ENCODE peak calls at places on chromosomes 12 and 14, in eight cellular contexts. G is fibroblast of lung; L is lung; E is right cardiac atrium; S is tibial artery; F is uterus; Q is CD8-positive, alpha-beta T cell; A is fibroblast of the aortic adventitia. V is an unnamed sample.

GRCh38 chr12:16165506-16165905 is 112.0 kb downstream of the SLC15A5 start:
- DNase-seq in Q (no peak), F (peak; percentile 28), E (peak; percentile 51), G (peak; percentile 36), A (peak; percentile 75), L (no peak), S (peak; percentile 66), V (no peak)

GRCh38 chr12:76549131-76549530 is 10.4 kb downstream of the OSBPL8 start:
- DNase-seq in F (no peak), Q (no peak), L (no peak), S (no peak), A (peak; percentile 17), G (peak; percentile 52), E (no peak), V (no peak)

GRCh38 chr12:19113464-19113863 is 16.1 kb upstream of the PLEKHA5 start:
- DNase-seq in S (no peak), L (no peak), E (no peak), G (no peak), F (no peak), A (no peak), Q (no peak), V (no peak)

GRCh38 chr14:59055439-59056045 is 132.9 kb upstream of the DAAM1 start:
- DNase-seq in A (peak; percentile 81), L (peak; percentile 33), Q (no peak), S (no peak), F (no peak), G (peak; percentile 39), E (no peak), V (no peak)

GRCh38 chr12:93127582-93128331 is 198.7 kb upstream of the EEA1 start:
- DNase-seq in S (peak; percentile 92), A (peak; percentile 88), Q (no peak), E (peak; percentile 69), F (peak; percentile 27), L (peak; percentile 81), G (peak; percentile 71), V (peak; percentile 63)

GRCh38 chr12:49673446-49674317 is 33.5 kb downstream of the FMNL3 start:
- DNase-seq in G (peak; percentile 97), Q (no peak), A (peak; percentile 96), E (peak; percentile 95), F (peak; percentile 93), L (peak; percentile 78), S (peak; percentile 97), V (peak; percentile 95)

GRCh38 chr12:78096909-78097597 is 266.4 kb downstream of the NAV3 start:
- DNase-seq in S (no peak), A (peak; percentile 75), F (no peak), E (no peak), L (no peak), G (peak; percentile 56), Q (no peak), V (peak; percentile 24)

GRCh38 chr12:57840701-57841100 is 5.8 kb downstream of the CTDSP2 start:
- DNase-seq in S (no peak), Q (no peak), F (no peak), A (peak; percentile 65), E (no peak), L (peak; percentile 56), G (peak; percentile 44), V (no peak)

GRCh38 chr12:51911788-51912711 is 4.7 kb downstream of the ACVRL1 start:
- DNase-seq in G (no peak), E (peak; percentile 77), F (no peak), A (peak; percentile 35), L (peak; percentile 56), Q (no peak), S (peak; percentile 72), V (peak; percentile 71)

GRCh38 chr12:48002179-48002601 is 2.1 kb downstream of the COL2A1 start:
- DNase-seq in G (peak; percentile 1), F (no peak), A (peak; percentile 5), Q (no peak), L (no peak), E (no peak), S (no peak), V (no peak)

DNA sequence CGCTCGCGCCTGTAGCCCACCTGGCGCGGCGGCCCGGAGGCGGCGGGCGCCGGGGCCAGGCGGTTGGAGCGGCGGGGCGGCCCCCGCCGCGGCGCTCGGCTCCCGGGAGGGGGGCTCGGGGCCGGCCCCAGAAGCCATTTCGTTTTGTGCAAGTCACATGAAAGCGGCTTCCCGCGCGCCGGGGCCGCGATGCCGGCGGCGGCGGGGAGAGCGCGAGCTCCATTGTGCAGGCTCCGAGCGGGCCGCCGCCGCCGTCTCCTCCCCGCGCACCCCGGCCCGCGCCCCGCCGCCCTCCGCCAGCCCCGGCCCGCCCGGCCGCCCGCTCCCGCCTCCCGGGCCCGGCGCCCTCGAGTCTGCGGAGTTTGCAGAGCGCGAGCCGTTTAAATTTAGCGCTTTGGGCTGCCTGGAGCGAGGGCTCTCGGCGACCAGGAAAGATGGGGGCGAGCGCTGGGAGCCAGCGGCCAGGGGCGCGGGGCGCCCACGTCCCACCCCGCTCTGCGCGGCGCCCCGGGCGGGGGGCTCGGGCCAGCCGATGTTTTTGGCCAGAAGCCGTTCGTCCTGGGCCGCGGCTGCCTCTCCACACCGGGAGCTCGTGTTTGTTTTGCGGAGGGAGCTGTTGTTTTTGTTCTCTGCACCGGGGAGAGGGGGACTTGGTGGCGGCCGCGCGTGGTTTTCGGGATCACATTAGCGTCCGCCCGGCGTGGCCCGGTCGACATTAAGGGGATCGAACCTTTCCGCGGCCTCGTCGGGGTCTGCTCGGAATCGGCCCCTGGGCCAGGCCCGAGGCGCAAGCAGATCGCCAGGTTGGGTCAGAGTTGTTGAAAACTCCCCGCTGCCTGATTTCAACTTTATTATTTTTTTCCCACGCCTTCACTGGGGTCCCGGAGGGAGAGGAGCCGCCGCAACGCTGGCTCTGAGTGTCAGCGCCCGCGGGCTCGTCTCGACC is 982 bp downstream of the BCL7A start:
- DNase-seq in S (peak; percentile 70), E (no peak), G (peak; percentile 25), A (no peak), L (no peak), Q (no peak), F (no peak), V (no peak)
- H3K4me3 ChIP-seq in S (peak overlapping the region; percentile 82), E (peak overlapping the region; percentile 90), G (peak overlapping the region; percentile 71), A (peak overlapping the region; percentile 68), L (peak overlapping the region; percentile 76), Q (peak overlapping the region; percentile 57), F (peak overlapping the region; percentile 39), V (peak overlapping the region; percentile 96)

GRCh38 chr14:102236026-102236425 is 68.9 kb downstream of the MOK start:
- DNase-seq in F (no peak), S (no peak), A (no peak), Q (no peak), E (no peak), L (no peak), G (no peak), V (peak; percentile 34)
- H3K4me3 ChIP-seq in F (no peak overlapping the region), S (no peak overlapping the region), A (no peak overlapping the region), Q (no peak overlapping the region), E (no peak overlapping the region), L (no peak overlapping the region), G (no peak overlapping the region), V (no peak overlapping the region)

GRCh38 chr14:31964490-31964889 is 112.6 kb upstream of the ARHGAP5 start:
- DNase-seq in G (no peak), S (no peak), A (no peak), Q (no peak), F (no peak), E (no peak), L (no peak), V (no peak)

GRCh38 chr14:31964979-31965734 is 111.9 kb upstream of the ARHGAP5 start:
- DNase-seq in S (no peak), E (no peak), L (no peak), G (peak; percentile 30), F (peak; percentile 25), A (no peak), Q (no peak), V (no peak)

GRCh38 chr14:31960039-31960438 is 117.1 kb upstream of the ARHGAP5 start:
- DNase-seq in L (no peak), E (no peak), S (no peak), G (peak; percentile 51), Q (no peak), A (no peak), F (no peak), V (no peak)

GRCh38 chr14:31962920-31963319 is 114.2 kb upstream of the ARHGAP5 start:
- DNase-seq in A (no peak), F (no peak), L (no peak), E (no peak), Q (no peak), G (no peak), S (no peak), V (no peak)

DNA sequence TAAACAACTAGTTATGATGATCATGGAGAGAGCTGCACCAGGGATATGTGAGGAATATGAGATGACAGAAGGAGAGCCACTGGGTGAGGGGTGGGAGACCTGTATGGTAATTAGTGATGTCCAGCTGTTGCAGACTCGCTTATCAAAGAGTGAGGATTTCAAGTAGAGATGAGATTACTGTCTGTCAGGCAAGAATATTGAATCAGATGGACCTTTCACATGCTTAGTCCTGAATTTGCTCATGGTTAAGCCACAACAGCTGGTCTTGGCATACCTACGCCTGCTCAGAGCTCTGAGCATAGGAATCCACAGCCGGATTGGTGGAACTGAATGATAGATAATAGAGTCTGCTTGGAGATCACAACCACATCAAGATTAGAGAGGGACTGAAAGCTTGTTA is 115.2 kb upstream of the ARHGAP5 start:
- DNase-seq in S (no peak), E (no peak), F (no peak), G (peak; percentile 40), L (no peak), A (no peak), Q (no peak), V (no peak)
- H3K4me3 ChIP-seq in S (no peak overlapping the region), E (no peak overlapping the region), F (no peak overlapping the region), G (no peak overlapping the region), L (no peak overlapping the region), A (no peak overlapping the region), Q (no peak overlapping the region), V (no peak overlapping the region)

DNA sequence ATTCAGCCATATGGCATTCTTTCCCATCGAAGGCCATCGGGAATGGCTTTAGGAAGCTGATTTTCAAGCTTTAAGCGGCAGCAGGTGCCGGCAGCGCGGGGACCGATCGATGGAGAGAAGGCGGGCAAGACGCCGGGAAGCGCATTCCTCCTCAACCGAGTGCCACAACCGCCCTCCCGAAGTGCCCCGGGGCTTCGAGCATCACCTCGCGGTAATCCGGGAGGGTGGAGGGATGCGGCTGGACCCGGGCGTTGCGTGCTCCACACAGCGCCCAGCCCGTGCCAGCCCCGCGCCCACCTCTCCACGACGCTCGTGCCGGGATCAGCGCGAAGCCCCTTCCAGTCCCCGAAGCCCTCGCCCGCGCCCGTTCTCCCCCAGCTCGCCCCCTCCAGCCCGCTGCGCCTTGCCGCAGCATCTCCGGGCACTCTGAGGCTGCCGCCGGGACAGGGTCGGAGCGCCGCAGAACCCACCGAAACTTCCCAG is 3.2 kb downstream of the USP44 start:
- DNase-seq in A (no peak), S (no peak), L (peak; percentile 30), F (peak; percentile 29), E (peak; percentile 19), G (no peak), Q (peak; percentile 4), V (peak; percentile 81)
- H3K4me3 ChIP-seq in A (peak overlapping the region; percentile 65), S (peak overlapping the region; percentile 68), L (peak overlapping the region; percentile 92), F (peak overlapping the region; percentile 58), E (peak overlapping the region; percentile 89), G (peak overlapping the region; percentile 78), Q (peak overlapping the region; percentile 81), V (peak overlapping the region; percentile 68)

V was measured in aorta.